ENCODE peak calls at places on chromosomes 12 and 14, in five cellular contexts. E is SK-N-SH, P is GM23338, Z is sigmoid colon, A is suprapubic skin. U is an unnamed sample.

GRCh38 chr14:23569443-23570151 is 2.0 kb upstream of the AP1G2 start:
- DNase-seq in E (peak; percentile 72), P (peak; percentile 90), Z (peak; percentile 32), A (peak; percentile 62), U (no peak)

GRCh38 chr14:103561381-103562134 is 899 bp downstream of the BAG5 start:
- DNase-seq in E (peak; percentile 74), P (peak; percentile 77), Z (no peak), A (peak; percentile 78), U (no peak)

GRCh38 chr14:52023518-52023917 is 34.2 kb downstream of the RTRAF start:
- DNase-seq in E (no peak), P (no peak), Z (peak; percentile 78), A (no peak), U (no peak)

GRCh38 chr14:53331247-53331646 is 178.1 kb upstream of the DDHD1 start:
- DNase-seq in E (no peak), P (no peak), Z (no peak), A (no peak), U (no peak)

GRCh38 chr14:90850487-90850886 is 34.3 kb upstream of the TTC7B start:
- DNase-seq in E (no peak), P (peak; percentile 82), Z (no peak), A (no peak), U (no peak)

GRCh38 chr14:83478741-83479140 is 1945.1 kb upstream of the SEL1L start:
- DNase-seq in E (no peak), P (no peak), Z (no peak), A (no peak), U (no peak)

GRCh38 chr12:5085896-5086295 is 42.2 kb downstream of the KCNA5 start:
- DNase-seq in E (no peak), P (no peak), Z (no peak), A (no peak), U (no peak)

GRCh38 chr14:61051046-61051445 is 70.0 kb downstream of the SLC38A6 start:
- DNase-seq in E (no peak), P (peak; percentile 40), Z (no peak), A (no peak), U (no peak)

GRCh38 chr12:53743277-53744129 is 8.3 kb downstream of the CISTR start:
- DNase-seq in E (peak; percentile 89), P (peak; percentile 86), Z (no peak), A (no peak), U (peak; percentile 49)

GRCh38 chr12:95385246-95385645 is 88.7 kb upstream of the METAP2 start:
- DNase-seq in E (no peak), P (peak; percentile 12), Z (peak; percentile 77), A (no peak), U (no peak)

GRCh38 chr14:100069161-100069800 is 4.1 kb downstream of the EVL start:
- DNase-seq in E (no peak), P (no peak), Z (no peak), A (no peak), U (no peak)

GRCh38 chr12:67741234-67741633 is 92.7 kb downstream of the DYRK2 start:
- DNase-seq in E (no peak), P (no peak), Z (no peak), A (no peak), U (no peak)

GRCh38 chr12:66170606-66171005 is 810 bp upstream of the TMBIM4 start:
- DNase-seq in E (no peak), P (no peak), Z (no peak), A (no peak), U (no peak)

GRCh38 chr12:818733-819132 is 66.4 kb downstream of the WNK1 start:
- DNase-seq in E (no peak), P (no peak), Z (no peak), A (no peak), U (no peak)

GRCh38 chr14:68065322-68065721 is 245.7 kb downstream of the RAD51B start:
- DNase-seq in E (no peak), P (no peak), Z (peak; percentile 50), A (no peak), U (no peak)

GRCh38 chr12:113766133-113766879 is 199.8 kb downstream of the RBM19 start:
- DNase-seq in E (peak; percentile 77), P (peak; percentile 64), Z (no peak), A (no peak), U (no peak)

GRCh38 chr12:123389560-123390351 is 5.8 kb downstream of the KMT5A start:
- DNase-seq in E (peak; percentile 77), P (peak; percentile 74), Z (peak; percentile 68), A (peak; percentile 78), U (peak; percentile 79)

GRCh38 chr14:26204954-26205479 is 392.8 kb downstream of the NOVA1 start:
- DNase-seq in E (peak; percentile 7), P (peak; percentile 71), Z (peak; percentile 72), A (peak; percentile 67), U (peak; percentile 18)

GRCh38 chr12:113482334-113482733 is 10.7 kb upstream of the LHX5 start:
- DNase-seq in E (no peak), P (peak; percentile 82), Z (no peak), A (no peak), U (no peak)

GRCh38 chr14:100524933-100525243 is 62.3 kb downstream of the BEGAIN start:
- DNase-seq in E (no peak), P (peak; percentile 90), Z (peak; percentile 61), A (peak; percentile 32), U (no peak)

GRCh38 chr12:65496617-65497016 is 218.1 kb downstream of the MSRB3 start:
- DNase-seq in E (no peak), P (no peak), Z (no peak), A (no peak), U (no peak)

GRCh38 chr14:77026930-77027537 is 1.5 kb downstream of the IRF2BPL start:
- DNase-seq in E (peak; percentile 72), P (peak; percentile 55), Z (peak; percentile 79), A (no peak), U (no peak)

GRCh38 chr14:76311410-76311758 is 64.6 kb upstream of the ESRRB start:
- DNase-seq in E (no peak), P (peak; percentile 66), Z (no peak), A (no peak), U (no peak)

GRCh38 chr14:101705733-101706508 is 55.6 kb upstream of the PPP2R5C start:
- DNase-seq in E (no peak), P (peak; percentile 68), Z (peak; percentile 82), A (peak; percentile 79), U (peak; percentile 71)
- H3K4me3 ChIP-seq in E (no peak overlapping the region), P (peak overlapping the region; percentile 53), Z (peak overlapping the region; percentile 45), A (peak overlapping the region; percentile 42), U (peak overlapping the region; percentile 27)

GRCh38 chr12:51269174-51270066 is 795 bp downstream of the SMAGP start:
- DNase-seq in E (peak; percentile 85), P (peak; percentile 92), Z (no peak), A (peak; percentile 70), U (peak; percentile 84)

GRCh38 chr12:51265024-51265423 is 5.2 kb downstream of the SMAGP start:
- DNase-seq in E (no peak), P (no peak), Z (no peak), A (no peak), U (no peak)

GRCh38 chr12:51275088-51275487 is 4.9 kb upstream of the SMAGP start:
- DNase-seq in E (no peak), P (no peak), Z (no peak), A (no peak), U (peak; percentile 67)

GRCh38 chr12:51270067-51270846 is at the start of gene SMAGP:
- DNase-seq in E (peak; percentile 81), P (peak; percentile 91), Z (peak; percentile 69), A (peak; percentile 75), U (peak; percentile 89)

DNA sequence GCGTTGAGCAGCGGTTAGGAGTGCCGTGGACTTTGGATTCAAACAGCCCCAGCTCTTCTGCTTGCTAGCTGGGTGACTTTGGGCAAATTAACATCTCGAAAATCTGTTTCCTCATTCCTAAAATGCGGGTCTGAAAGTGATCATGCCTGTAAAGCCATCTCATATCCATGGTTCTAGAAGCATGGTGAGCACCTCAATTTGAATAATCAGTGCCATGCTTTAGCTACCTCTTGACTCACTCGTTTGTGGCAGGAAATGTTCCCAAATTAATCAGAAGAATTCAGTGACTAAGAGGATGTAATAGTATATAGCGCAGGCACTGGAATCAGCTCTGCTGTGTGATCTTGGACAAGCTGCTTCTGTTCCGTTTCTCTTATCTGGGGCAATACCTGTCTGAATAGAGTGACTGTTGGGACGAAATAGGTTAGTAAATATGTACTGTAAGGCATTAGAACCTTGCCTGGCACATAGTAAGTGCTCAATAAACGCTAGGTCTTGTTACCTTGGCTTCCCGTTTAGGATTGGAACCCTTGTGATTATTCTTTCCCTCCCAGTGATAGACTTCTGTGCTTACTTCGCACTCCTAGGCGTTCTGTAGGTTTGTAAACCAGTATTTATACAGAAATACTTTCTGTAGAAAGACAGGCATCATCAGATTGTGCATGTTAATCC is 768 bp upstream of the SMAGP start:
- DNase-seq in E (no peak), P (no peak), Z (no peak), A (peak; percentile 10), U (no peak)
- H3K27ac ChIP-seq in E (peak overlapping the region; percentile 93), P (no peak overlapping the region), Z (peak overlapping the region; percentile 61), A (peak overlapping the region; percentile 89), U (peak overlapping the region; percentile 91)

GRCh38 chr12:45646851-45647581 is 82.5 kb upstream of the ARID2 start:
- DNase-seq in E (no peak), P (no peak), Z (no peak), A (no peak), U (no peak)

GRCh38 chr12:45648070-45648469 is 81.4 kb upstream of the ARID2 start:
- DNase-seq in E (no peak), P (no peak), Z (no peak), A (no peak), U (peak; percentile 33)

GRCh38 chr12:45644521-45644920 is 85.0 kb upstream of the ARID2 start:
- DNase-seq in E (no peak), P (peak; percentile 12), Z (no peak), A (no peak), U (no peak)
- TF ChIP-seq POLR2AphosphoS5 in E (no peak), P (no peak), Z (no peak), A (no peak), U (no peak)

DNA sequence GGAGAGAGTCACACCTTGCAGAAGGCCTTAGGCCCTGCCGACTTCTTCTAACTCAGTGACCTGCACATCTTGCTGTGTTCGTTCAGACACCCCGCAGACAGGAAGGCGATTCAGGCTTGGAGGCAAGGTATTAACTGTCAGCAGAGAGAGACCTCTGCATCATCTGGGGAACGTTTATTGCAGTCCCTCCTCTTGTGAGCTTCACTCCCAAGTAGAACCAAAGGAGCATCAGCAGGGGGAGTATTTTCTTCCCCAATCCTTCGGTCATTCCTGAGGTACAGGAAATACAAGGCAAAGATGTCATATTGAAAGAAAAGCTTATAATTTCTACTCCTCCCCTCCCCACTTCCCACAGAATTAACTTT is 217.9 kb downstream of the CRADD start:
- DNase-seq in E (no peak), P (peak; percentile 23), Z (no peak), A (no peak), U (no peak)
- H3K4me3 ChIP-seq in E (no peak overlapping the region), P (no peak overlapping the region), Z (peak overlapping the region; percentile 29), A (no peak overlapping the region), U (no peak overlapping the region)

GRCh38 chr14:97267509-97267908 is 470.3 kb downstream of the VRK1 start:
- DNase-seq in E (no peak), P (no peak), Z (no peak), A (no peak), U (no peak)
- H3K27ac ChIP-seq in E (no peak overlapping the region), P (no peak overlapping the region), Z (no peak overlapping the region), A (no peak overlapping the region), U (no peak overlapping the region)

DNA sequence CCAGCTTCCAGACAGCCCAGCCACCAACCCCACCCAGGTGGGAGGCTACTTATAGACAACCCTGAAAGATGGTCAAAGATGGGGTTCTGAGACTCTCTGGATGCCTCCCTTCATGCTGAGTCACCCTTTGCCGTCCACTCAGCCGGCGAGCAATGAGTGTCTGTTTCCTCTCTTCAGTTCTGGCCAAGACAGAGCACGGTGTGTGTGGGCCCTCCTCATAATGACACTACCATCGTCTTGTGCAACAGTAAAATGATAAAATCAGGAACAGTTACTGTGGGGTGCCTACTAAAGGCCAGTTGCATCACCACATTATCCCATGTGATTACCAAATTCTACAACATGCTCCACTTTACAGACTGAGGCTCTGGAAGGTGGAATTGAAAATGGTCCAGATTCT is 7.0 kb upstream of the BDKRB1 start:
- DNase-seq in E (no peak), P (no peak), Z (peak; percentile 90), A (no peak), U (no peak)
- TF ChIP-seq POLR2AphosphoS5 in E (peak; percentile 58), P (no peak), Z (peak; percentile 82), A (peak; percentile 63), U (peak; percentile 67)